ENCODE peak calls at places on chromosome 17, in four cellular contexts. F is H1, T is K562, L is GM12878. C is an unnamed sample.

GRCh38 chr17:50184057-50184456 is 17.4 kb downstream of the COL1A1 start:
- DNase-seq in F (no peak), T (peak; percentile 29), L (no peak), C (no peak)

GRCh38 chr17:44331249-44331760 is 6.7 kb upstream of the SLC25A39 start:
- DNase-seq in F (peak; percentile 86), T (peak; percentile 68), L (no peak), C (peak; percentile 84)

GRCh38 chr17:38728290-38728831 is 1.8 kb upstream of the CISD3 start:
- DNase-seq in F (no peak), T (no peak), L (peak; percentile 69), C (no peak)

GRCh38 chr17:82283208-82283749 is 9.8 kb upstream of the CSNK1D start:
- DNase-seq in F (no peak), T (peak; percentile 50), L (no peak), C (no peak)

GRCh38 chr17:44375196-44376017 is 11.8 kb upstream of the FAM171A2 start:
- DNase-seq in F (peak; percentile 69), T (no peak), L (no peak), C (no peak)

GRCh38 chr17:64777413-64778101 is 115.5 kb upstream of the SMURF2 start:
- DNase-seq in F (no peak), T (no peak), L (no peak), C (no peak)

GRCh38 chr17:74042744-74043486 is 160.6 kb upstream of the RPL38 start:
- DNase-seq in F (no peak), T (no peak), L (no peak), C (peak; percentile 23)

GRCh38 chr17:74512624-74513084 is 18.6 kb downstream of the CD300LB start:
- DNase-seq in F (no peak), T (no peak), L (peak; percentile 26), C (no peak)

GRCh38 chr17:47905221-47905733 is 9.2 kb downstream of the SP2 start:
- DNase-seq in F (no peak), T (no peak), L (no peak), C (peak; percentile 52)

GRCh38 chr17:45006927-45007461 is 38.9 kb upstream of the C1QL1 start:
- DNase-seq in F (no peak), T (no peak), L (no peak), C (no peak)

GRCh38 chr17:30092886-30093285 is 23.7 kb upstream of the NSRP1 start:
- DNase-seq in F (no peak), T (no peak), L (no peak), C (no peak)

GRCh38 chr17:6796887-6797490 is 21.0 kb downstream of the FBXO39 start:
- DNase-seq in F (no peak), T (no peak), L (no peak), C (no peak)

GRCh38 chr17:69093279-69093789 is 32.6 kb upstream of the ABCA9 start:
- DNase-seq in F (no peak), T (peak; percentile 36), L (no peak), C (no peak)

GRCh38 chr17:49351572-49352140 is 10.4 kb downstream of the ZNF652 start:
- DNase-seq in F (no peak), T (no peak), L (no peak), C (no peak)

GRCh38 chr17:49101054-49101534 is 31.5 kb upstream of the B4GALNT2 start:
- DNase-seq in F (no peak), T (no peak), L (no peak), C (no peak)

GRCh38 chr17:16974569-16975265 is 2.8 kb upstream of the TNFRSF13B start:
- DNase-seq in F (peak; percentile 14), T (no peak), L (no peak), C (no peak)

GRCh38 chr17:16977932-16978331 is 6.0 kb upstream of the TNFRSF13B start:
- DNase-seq in F (peak; percentile 17), T (no peak), L (no peak), C (no peak)

GRCh38 chr17:16975266-16975651 is 3.3 kb upstream of the TNFRSF13B start:
- DNase-seq in F (peak; percentile 27), T (no peak), L (peak; percentile 84), C (no peak)

GRCh38 chr17:16976686-16977550 is 5.0 kb upstream of the TNFRSF13B start:
- DNase-seq in F (peak; percentile 35), T (no peak), L (no peak), C (no peak)

DNA sequence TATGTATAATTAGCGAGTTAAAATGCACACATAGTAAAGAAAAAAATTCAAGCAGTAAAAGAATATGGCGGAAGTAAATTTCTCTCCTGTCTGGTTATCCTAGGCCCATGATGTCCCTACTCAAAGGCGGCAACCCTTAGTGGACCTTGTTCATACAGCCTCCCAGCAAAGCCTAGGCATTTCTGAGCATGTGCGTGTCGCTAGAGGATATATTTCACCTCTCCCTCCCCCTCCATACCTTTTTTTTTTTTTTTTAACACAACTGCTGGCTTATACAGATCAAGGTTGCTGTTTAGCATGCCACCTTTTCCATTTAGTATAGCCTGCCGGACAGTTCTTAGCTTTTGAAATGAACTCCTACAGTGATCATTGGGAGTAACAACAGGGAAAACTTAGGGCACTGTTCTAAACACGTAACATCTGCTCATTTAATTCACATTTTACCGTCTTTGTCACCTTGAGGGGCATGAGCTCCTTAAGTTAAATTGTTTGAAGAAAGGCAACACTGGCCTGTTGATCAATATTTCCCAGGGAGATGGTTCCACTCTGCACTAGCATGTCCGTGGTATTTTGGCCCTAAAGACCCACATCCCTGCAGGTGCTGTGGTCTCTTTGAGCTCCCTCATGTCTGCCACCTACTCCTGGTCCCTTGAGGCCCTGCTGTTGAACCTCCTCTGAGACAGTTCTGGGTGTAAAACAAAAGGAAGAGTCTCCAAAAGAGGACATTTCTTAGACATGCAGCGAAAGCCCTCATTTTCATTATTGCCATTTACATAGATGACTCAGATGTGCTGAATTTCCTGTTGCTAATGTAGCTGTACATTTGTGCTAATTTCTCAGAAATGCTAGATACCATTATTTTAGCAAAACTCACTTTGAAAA is 4.1 kb upstream of the TNFRSF13B start:
- DNase-seq in F (peak; percentile 34), T (no peak), L (peak; percentile 93), C (no peak)
- TF ChIP-seq ATF2 in F (no peak), T (no peak), L (peak; percentile 77), C (no peak)

GRCh38 chr17:19388791-19389190 is 1.8 kb upstream of the MFAP4 start:
- DNase-seq in F (no peak), T (no peak), L (no peak), C (no peak)

GRCh38 chr17:19387921-19388521 is 1.0 kb upstream of the MFAP4 start:
- DNase-seq in F (no peak), T (no peak), L (no peak), C (no peak)

GRCh38 chr17:19386974-19387920 is at the start of gene MFAP4:
- DNase-seq in F (peak; percentile 66), T (no peak), L (no peak), C (no peak)

GRCh38 chr17:19384723-19385391 is 2.1 kb downstream of the MFAP4 start:
- DNase-seq in F (no peak), T (peak; percentile 33), L (no peak), C (no peak)

GRCh38 chr17:19386276-19386863 is 620 bp downstream of the MFAP4 start:
- DNase-seq in F (no peak), T (no peak), L (no peak), C (no peak)
- TF ChIP-seq YY1 in F (no peak), T (no peak), L (no peak), C (no peak)

GRCh38 chr17:10286324-10286723 is 86.5 kb downstream of the MYH13 start:
- DNase-seq in F (no peak), T (no peak), L (no peak), C (no peak)
- TF ChIP-seq BRCA1 in F (no peak), T (no peak), L (no peak), C (no peak)

GRCh38 chr17:70111201-70111600 is 36.2 kb downstream of the KCNJ16 start:
- DNase-seq in F (no peak), T (no peak), L (no peak), C (no peak)

GRCh38 chr17:70108166-70108565 is 33.1 kb downstream of the KCNJ16 start:
- DNase-seq in F (no peak), T (no peak), L (no peak), C (no peak)

GRCh38 chr17:70107441-70107840 is 32.4 kb downstream of the KCNJ16 start:
- DNase-seq in F (no peak), T (no peak), L (no peak), C (no peak)

GRCh38 chr17:70110443-70110880 is 35.4 kb downstream of the KCNJ16 start:
- DNase-seq in F (no peak), T (no peak), L (no peak), C (no peak)

DNA sequence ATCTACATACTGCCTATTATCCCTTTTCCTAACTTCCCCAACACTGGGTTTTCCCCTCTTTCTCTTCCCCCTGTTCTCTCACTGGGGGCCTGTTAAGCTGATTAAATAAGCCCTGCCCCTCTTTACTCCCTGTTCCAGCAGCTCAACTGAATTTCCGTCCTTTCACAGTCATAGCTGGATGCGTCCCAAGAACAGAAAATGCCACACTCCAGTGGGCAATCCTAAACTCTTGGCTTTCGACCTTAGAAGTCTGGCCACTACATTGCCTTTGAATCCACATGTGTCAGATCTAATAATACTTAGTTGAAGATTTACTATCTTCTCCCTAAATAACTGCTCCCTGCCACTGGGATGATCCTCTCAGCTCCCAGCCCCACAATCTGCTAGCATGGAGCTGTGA is 34.5 kb downstream of the KCNJ16 start:
- DNase-seq in F (no peak), T (no peak), L (no peak), C (no peak)
- TF ChIP-seq ATF2 in F (no peak), T (no peak), L (no peak), C (no peak)

DNA sequence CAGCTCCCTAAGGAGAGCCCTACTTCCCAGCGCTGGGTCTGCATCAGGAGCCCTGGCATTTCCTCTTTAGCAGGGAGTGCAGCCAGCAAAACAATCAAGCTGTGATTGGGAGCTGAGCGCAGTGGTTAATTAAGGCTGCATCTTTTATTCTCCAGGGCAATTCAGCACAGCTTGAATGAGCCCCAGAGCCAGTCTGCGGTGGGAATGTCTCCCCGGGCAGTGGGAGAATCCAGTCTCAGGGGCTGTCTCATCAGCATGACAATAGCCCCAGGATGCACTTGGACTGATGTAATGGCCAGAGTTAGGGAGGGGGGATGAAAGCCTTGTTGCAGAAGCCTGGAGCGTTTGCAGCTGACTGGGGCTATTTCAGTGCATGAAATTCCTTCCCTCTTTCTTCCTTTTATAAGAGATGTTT is 292.6 kb upstream of the SOX9 start:
- DNase-seq in F (peak; percentile 83), T (no peak), L (no peak), C (no peak)
- TF ChIP-seq YY1 in F (peak; percentile 76), T (no peak), L (no peak), C (no peak)

GRCh38 chr17:40443988-40444899 is 994 bp downstream of the IGFBP4 start:
- DNase-seq in F (peak; percentile 60), T (no peak), L (no peak), C (no peak)
- TF ChIP-seq BRCA1 in F (no peak), T (no peak), L (no peak), C (no peak)

C was measured in HepG2.